ENCODE peak calls at places on chromosomes 11 and 22, in nine cellular contexts. One of them, this sample, is unnamed.

GRCh38 chr11:88363566-88364169 is 26.1 kb upstream of the CTSC start:
- DNase-seq in uterus: no peak
- DNase-seq in Calu3: no peak
- DNase-seq in astrocyte of the spinal cord: peak; percentile 22
- DNase-seq in AG04450: no peak
- DNase-seq in sigmoid colon: no peak
- DNase-seq in tibial nerve: no peak
- DNase-seq in PC-9: peak; percentile 66
- DNase-seq in A549: no peak
- DNase-seq in this sample: no peak

GRCh38 chr11:111524056-111524455 is 9.5 kb downstream of the HOATZ start:
- DNase-seq in uterus: no peak
- DNase-seq in Calu3: no peak
- DNase-seq in astrocyte of the spinal cord: no peak
- DNase-seq in AG04450: no peak
- DNase-seq in sigmoid colon: no peak
- DNase-seq in tibial nerve: no peak
- DNase-seq in PC-9: no peak
- DNase-seq in A549: no peak
- DNase-seq in this sample: no peak

GRCh38 chr11:93574821-93575220 is 31.6 kb upstream of the SMCO4 start:
- DNase-seq in uterus: no peak
- DNase-seq in Calu3: no peak
- DNase-seq in astrocyte of the spinal cord: no peak
- DNase-seq in AG04450: no peak
- DNase-seq in sigmoid colon: no peak
- DNase-seq in tibial nerve: no peak
- DNase-seq in PC-9: no peak
- DNase-seq in A549: no peak
- DNase-seq in this sample: no peak

GRCh38 chr11:59102259-59102765 is 4.7 kb upstream of the FAM111B start:
- DNase-seq in uterus: peak; percentile 14
- DNase-seq in Calu3: peak; percentile 73
- DNase-seq in astrocyte of the spinal cord: peak; percentile 13
- DNase-seq in AG04450: no peak
- DNase-seq in sigmoid colon: peak; percentile 69
- DNase-seq in tibial nerve: peak; percentile 22
- DNase-seq in PC-9: no peak
- DNase-seq in A549: peak; percentile 57
- DNase-seq in this sample: peak; percentile 74

GRCh38 chr11:30317030-30317429 is 5.9 kb upstream of the ARL14EP start:
- DNase-seq in uterus: no peak
- DNase-seq in Calu3: no peak
- DNase-seq in astrocyte of the spinal cord: no peak
- DNase-seq in AG04450: no peak
- DNase-seq in sigmoid colon: no peak
- DNase-seq in tibial nerve: no peak
- DNase-seq in PC-9: no peak
- DNase-seq in A549: no peak
- DNase-seq in this sample: no peak

GRCh38 chr11:4087551-4087950 is 7.0 kb upstream of the RRM1 start:
- DNase-seq in uterus: no peak
- DNase-seq in Calu3: no peak
- DNase-seq in astrocyte of the spinal cord: peak; percentile 14
- DNase-seq in AG04450: no peak
- DNase-seq in sigmoid colon: no peak
- DNase-seq in tibial nerve: no peak
- DNase-seq in PC-9: no peak
- DNase-seq in A549: peak; percentile 11
- DNase-seq in this sample: no peak

GRCh38 chr11:118742304-118742703 is 48.7 kb downstream of the DDX6 start:
- DNase-seq in uterus: no peak
- DNase-seq in Calu3: no peak
- DNase-seq in astrocyte of the spinal cord: no peak
- DNase-seq in AG04450: no peak
- DNase-seq in sigmoid colon: no peak
- DNase-seq in tibial nerve: no peak
- DNase-seq in PC-9: no peak
- DNase-seq in A549: no peak
- DNase-seq in this sample: no peak

GRCh38 chr11:122181893-122182292 is 65.9 kb upstream of the BLID start:
- DNase-seq in uterus: no peak
- DNase-seq in Calu3: no peak
- DNase-seq in astrocyte of the spinal cord: no peak
- DNase-seq in AG04450: no peak
- DNase-seq in sigmoid colon: no peak
- DNase-seq in tibial nerve: no peak
- DNase-seq in PC-9: no peak
- DNase-seq in A549: no peak
- DNase-seq in this sample: no peak

GRCh38 chr11:8732276-8732675 is 49.7 kb downstream of the RPL27A start:
- DNase-seq in uterus: no peak
- DNase-seq in Calu3: no peak
- DNase-seq in astrocyte of the spinal cord: no peak
- DNase-seq in AG04450: no peak
- DNase-seq in sigmoid colon: no peak
- DNase-seq in tibial nerve: no peak
- DNase-seq in PC-9: no peak
- DNase-seq in A549: no peak
- DNase-seq in this sample: no peak

GRCh38 chr11:93614111-93614784 is 47.2 kb upstream of the CEP295 start:
- DNase-seq in uterus: no peak
- DNase-seq in Calu3: no peak
- DNase-seq in astrocyte of the spinal cord: no peak
- DNase-seq in AG04450: no peak
- DNase-seq in sigmoid colon: no peak
- DNase-seq in tibial nerve: no peak
- DNase-seq in PC-9: no peak
- DNase-seq in A549: peak; percentile 8
- DNase-seq in this sample: no peak

GRCh38 chr11:77287615-77288273 is 13.7 kb downstream of the GDPD4 start:
- DNase-seq in uterus: no peak
- DNase-seq in Calu3: no peak
- DNase-seq in astrocyte of the spinal cord: peak; percentile 88
- DNase-seq in AG04450: peak; percentile 74
- DNase-seq in sigmoid colon: no peak
- DNase-seq in tibial nerve: no peak
- DNase-seq in PC-9: peak; percentile 58
- DNase-seq in A549: no peak
- DNase-seq in this sample: no peak

GRCh38 chr11:65639623-65640482 is 2.0 kb downstream of the SIPA1 start:
- DNase-seq in uterus: no peak
- DNase-seq in Calu3: no peak
- DNase-seq in astrocyte of the spinal cord: no peak
- DNase-seq in AG04450: no peak
- DNase-seq in sigmoid colon: no peak
- DNase-seq in tibial nerve: no peak
- DNase-seq in PC-9: peak; percentile 31
- DNase-seq in A549: no peak
- DNase-seq in this sample: no peak

GRCh38 chr22:17366830-17367229 is 2.4 kb upstream of the CECR2 start:
- DNase-seq in uterus: peak; percentile 22
- DNase-seq in Calu3: peak; percentile 31
- DNase-seq in astrocyte of the spinal cord: no peak
- DNase-seq in AG04450: no peak
- DNase-seq in sigmoid colon: peak; percentile 73
- DNase-seq in tibial nerve: no peak
- DNase-seq in PC-9: no peak
- DNase-seq in A549: peak; percentile 30
- DNase-seq in this sample: peak; percentile 50

GRCh38 chr11:96464695-96465307 is 75.0 kb downstream of the JRKL start:
- DNase-seq in uterus: no peak
- DNase-seq in Calu3: no peak
- DNase-seq in astrocyte of the spinal cord: peak; percentile 81
- DNase-seq in AG04450: peak; percentile 36
- DNase-seq in sigmoid colon: no peak
- DNase-seq in tibial nerve: no peak
- DNase-seq in PC-9: peak; percentile 74
- DNase-seq in A549: peak; percentile 70
- DNase-seq in this sample: no peak

GRCh38 chr11:109914038-109914437 is 179.2 kb upstream of the ZC3H12C start:
- DNase-seq in uterus: no peak
- DNase-seq in Calu3: peak; percentile 50
- DNase-seq in astrocyte of the spinal cord: no peak
- DNase-seq in AG04450: no peak
- DNase-seq in sigmoid colon: no peak
- DNase-seq in tibial nerve: no peak
- DNase-seq in PC-9: peak; percentile 77
- DNase-seq in A549: no peak
- DNase-seq in this sample: no peak

GRCh38 chr22:20642668-20643179 is 131.2 kb upstream of the SERPIND1 start:
- DNase-seq in uterus: no peak
- DNase-seq in Calu3: no peak
- DNase-seq in astrocyte of the spinal cord: no peak
- DNase-seq in AG04450: no peak
- DNase-seq in sigmoid colon: no peak
- DNase-seq in tibial nerve: no peak
- DNase-seq in PC-9: no peak
- DNase-seq in A549: no peak
- DNase-seq in this sample: no peak

GRCh38 chr11:130163346-130164220 is 4.0 kb downstream of the ST14 start:
- DNase-seq in uterus: no peak
- DNase-seq in Calu3: peak; percentile 51
- DNase-seq in astrocyte of the spinal cord: no peak
- DNase-seq in AG04450: no peak
- DNase-seq in sigmoid colon: no peak
- DNase-seq in tibial nerve: no peak
- DNase-seq in PC-9: peak; percentile 51
- DNase-seq in A549: no peak
- DNase-seq in this sample: peak; percentile 81
- TF ChIP-seq CTCF in uterus: no peak
- TF ChIP-seq CTCF in Calu3: no peak
- TF ChIP-seq CTCF in astrocyte of the spinal cord: no peak
- TF ChIP-seq CTCF in AG04450: peak; percentile 11
- TF ChIP-seq CTCF in sigmoid colon: no peak
- TF ChIP-seq CTCF in tibial nerve: no peak
- TF ChIP-seq CTCF in PC-9: no peak
- TF ChIP-seq CTCF in A549: no peak
- TF ChIP-seq CTCF in this sample: peak; percentile 12

DNA sequence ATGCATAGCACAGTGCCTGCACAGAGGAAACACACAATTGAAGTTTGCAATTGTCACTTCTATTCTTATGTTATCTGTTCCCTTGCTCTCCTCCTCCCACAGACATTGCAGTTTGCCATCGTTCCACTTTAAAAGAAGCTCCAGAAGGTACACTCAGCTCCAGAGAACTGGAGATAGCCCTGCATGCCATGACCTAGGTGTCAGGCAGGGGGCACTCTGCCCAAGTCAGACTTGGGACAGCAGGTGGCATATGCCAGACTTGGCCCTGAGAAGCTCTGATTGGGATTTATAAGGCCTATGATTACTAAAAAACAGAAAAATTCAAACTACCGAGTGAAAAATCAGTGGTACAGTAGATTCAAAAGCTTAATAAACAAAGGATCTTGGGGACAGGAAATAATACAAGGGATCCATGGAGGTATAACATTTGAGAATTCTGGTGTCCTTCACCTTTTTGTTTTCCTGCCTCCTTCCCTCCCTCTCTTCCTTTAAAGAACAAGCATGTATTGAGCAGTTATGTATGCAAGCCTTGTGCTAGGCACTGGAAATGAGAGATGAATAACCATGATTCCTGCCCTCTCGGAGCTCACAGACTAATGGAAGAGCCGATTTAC is 40.0 kb downstream of the TENM4 start:
- DNase-seq in uterus: no peak
- DNase-seq in Calu3: peak; percentile 43
- DNase-seq in astrocyte of the spinal cord: peak; percentile 38
- DNase-seq in AG04450: no peak
- DNase-seq in sigmoid colon: no peak
- DNase-seq in tibial nerve: no peak
- DNase-seq in PC-9: no peak
- DNase-seq in A549: peak; percentile 22
- DNase-seq in this sample: no peak
- TF ChIP-seq CTCF in uterus: no peak
- TF ChIP-seq CTCF in Calu3: peak; percentile 49
- TF ChIP-seq CTCF in astrocyte of the spinal cord: peak; percentile 75
- TF ChIP-seq CTCF in AG04450: peak; percentile 65
- TF ChIP-seq CTCF in sigmoid colon: peak; percentile 8
- TF ChIP-seq CTCF in tibial nerve: no peak
- TF ChIP-seq CTCF in PC-9: peak; percentile 96
- TF ChIP-seq CTCF in A549: peak; percentile 50
- TF ChIP-seq CTCF in this sample: peak; percentile 50

DNA sequence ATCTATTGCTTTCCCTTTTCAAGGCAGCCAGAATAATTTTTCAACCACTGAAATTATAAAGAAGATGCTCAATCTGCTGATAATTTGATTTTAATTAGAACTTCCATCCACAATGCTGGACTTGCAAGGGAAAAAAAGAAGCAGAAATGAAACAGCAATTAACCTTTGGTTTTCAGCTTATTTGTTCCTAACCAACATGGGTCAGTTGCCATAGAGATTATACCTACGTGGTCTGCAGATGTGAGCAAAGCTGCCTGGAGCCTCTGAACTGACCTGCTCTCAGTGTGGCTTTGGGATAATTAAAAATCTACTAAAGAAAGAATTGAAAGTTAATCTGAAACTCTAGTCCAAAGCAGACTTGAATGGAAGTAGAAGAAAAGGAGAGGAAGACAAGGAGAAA is 195.7 kb upstream of the API5 start:
- DNase-seq in uterus: no peak
- DNase-seq in Calu3: no peak
- DNase-seq in astrocyte of the spinal cord: no peak
- DNase-seq in AG04450: no peak
- DNase-seq in sigmoid colon: no peak
- DNase-seq in tibial nerve: no peak
- DNase-seq in PC-9: no peak
- DNase-seq in A549: no peak
- DNase-seq in this sample: no peak
- TF ChIP-seq CTCF in uterus: no peak
- TF ChIP-seq CTCF in Calu3: no peak
- TF ChIP-seq CTCF in astrocyte of the spinal cord: no peak
- TF ChIP-seq CTCF in AG04450: no peak
- TF ChIP-seq CTCF in sigmoid colon: no peak
- TF ChIP-seq CTCF in tibial nerve: no peak
- TF ChIP-seq CTCF in PC-9: no peak
- TF ChIP-seq CTCF in A549: no peak
- TF ChIP-seq CTCF in this sample: no peak

DNA sequence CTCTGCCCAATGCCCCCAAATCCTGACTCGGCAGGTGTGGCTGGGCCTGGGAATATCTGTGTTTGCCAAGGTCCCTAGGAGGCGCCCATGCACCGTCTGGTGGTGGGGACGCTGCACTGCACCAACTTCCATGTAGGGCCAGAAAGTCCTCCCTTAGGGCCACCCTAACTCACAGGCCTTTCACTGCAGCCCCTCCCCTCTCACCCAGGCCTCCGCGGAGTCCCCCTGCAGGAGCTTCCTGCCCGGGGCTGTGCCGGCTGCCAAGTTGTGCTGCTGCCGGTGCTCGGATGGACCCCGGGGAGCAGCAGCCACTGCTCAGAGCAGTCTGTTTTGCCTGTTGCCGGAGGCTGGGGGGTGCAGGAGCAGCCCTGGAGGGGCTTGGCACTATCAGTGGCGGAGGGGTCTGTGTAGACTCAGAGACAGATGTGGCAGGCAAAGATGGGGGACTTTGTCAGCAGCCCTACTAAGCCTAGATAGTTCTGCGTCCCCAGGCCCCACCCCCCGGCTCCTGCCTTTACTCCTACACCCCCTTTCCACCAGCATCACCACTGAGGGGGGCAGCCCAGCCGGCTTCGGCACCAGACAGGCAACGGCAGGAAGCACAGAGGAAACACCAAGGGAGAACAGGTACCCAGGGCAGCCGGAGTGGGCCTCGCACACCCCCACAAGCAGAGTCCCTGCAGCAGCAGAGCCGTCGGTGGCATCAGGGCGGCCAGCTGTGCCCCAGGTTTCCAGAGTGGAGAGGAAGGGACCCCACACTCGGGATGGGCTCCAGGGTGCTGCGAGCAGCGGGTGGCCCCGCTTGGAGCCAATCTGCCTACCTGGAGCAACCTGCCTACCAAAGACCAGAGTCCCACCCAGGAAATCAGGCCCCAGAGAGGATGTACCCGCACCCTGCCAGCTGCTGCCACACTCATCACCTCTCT is 124.3 kb downstream of the TRIM29 start:
- DNase-seq in uterus: no peak
- DNase-seq in Calu3: peak; percentile 62
- DNase-seq in astrocyte of the spinal cord: peak; percentile 3
- DNase-seq in AG04450: no peak
- DNase-seq in sigmoid colon: no peak
- DNase-seq in tibial nerve: no peak
- DNase-seq in PC-9: peak; percentile 43
- DNase-seq in A549: peak; percentile 61
- DNase-seq in this sample: peak; percentile 68
- TF ChIP-seq CTCF in uterus: peak; percentile 46
- TF ChIP-seq CTCF in Calu3: no peak
- TF ChIP-seq CTCF in astrocyte of the spinal cord: peak; percentile 77
- TF ChIP-seq CTCF in AG04450: peak; percentile 69
- TF ChIP-seq CTCF in sigmoid colon: peak; percentile 44
- TF ChIP-seq CTCF in tibial nerve: peak; percentile 55
- TF ChIP-seq CTCF in PC-9: peak; percentile 82
- TF ChIP-seq CTCF in A549: peak; percentile 36
- TF ChIP-seq CTCF in this sample: peak; percentile 83